ENCODE peak calls at places on chromosomes 6 and 20, in four cellular contexts. K is HFFc6; D is activated T-helper 1 cell treated with anti-CD3 and anti-CD28 coated beads, Interleukin-12 subunit alpha, Interleukin-12 subunit beta, Interleukin-2, Interleukin-4 antibody, amounts not matched to agents 30 ng/mL and 10 ng/mL and 1 ng/mL, durations not matched to agents 14 hours and 24 hours and 36 hours; G is stimulated activated CD4-positive, alpha-beta T cell treated with anti-CD3 and anti-CD28 coated beads, Interleukin-1b, Interleukin-23, amount 100 ng/mL, for 24 hours. I is an unnamed sample.

GRCh38 chr6:90074161-90074560 is 179.9 kb downstream of the GJA10 start:
- DNase-seq in G (no peak), K (no peak), D (no peak), I (no peak)

GRCh38 chr20:58897493-58897892 is 45.0 kb downstream of the GNAS start:
- DNase-seq in G (no peak), K (no peak), D (no peak), I (no peak)

GRCh38 chr20:19495905-19496703 is 262.0 kb upstream of the RIN2 start:
- DNase-seq in G (no peak), D (no peak), K (peak; percentile 59), I (no peak)

GRCh38 chr20:2151805-2152727 is 50.4 kb downstream of the STK35 start:
- DNase-seq in K (peak; percentile 32), D (no peak), G (no peak), I (peak; percentile 19)

GRCh38 chr6:153965996-153966395 is 73.0 kb upstream of the OPRM1 start:
- DNase-seq in K (no peak), G (no peak), D (no peak), I (no peak)

GRCh38 chr6:116773886-116774285 is 8.4 kb upstream of the FAM162B start:
- DNase-seq in G (no peak), D (no peak), K (no peak), I (no peak)

GRCh38 chr6:53066059-53066406 is 829 bp downstream of the FBXO9 start:
- DNase-seq in D (peak; percentile 20), K (no peak), G (no peak), I (peak; percentile 59)

GRCh38 chr6:54099201-54099600 is 12.0 kb upstream of the MLIP start:
- DNase-seq in D (no peak), G (no peak), K (no peak), I (no peak)

GRCh38 chr6:38110407-38111025 is 291.0 kb downstream of the ZFAND3 start:
- DNase-seq in K (no peak), D (no peak), G (no peak), I (peak; percentile 65)

GRCh38 chr6:100228437-100229424 is 234.7 kb upstream of the MCHR2 start:
- DNase-seq in D (peak; percentile 38), G (peak; percentile 4), K (peak; percentile 39), I (peak; percentile 93)

GRCh38 chr6:15481892-15482291 is 180.9 kb downstream of the DTNBP1 start:
- DNase-seq in K (no peak), D (no peak), G (no peak), I (peak; percentile 33)

GRCh38 chr6:36914227-36914794 is 28.6 kb downstream of the C6orf89 start:
- DNase-seq in G (no peak), D (peak; percentile 44), K (peak; percentile 53), I (peak; percentile 73)

GRCh38 chr6:42820509-42821340 is 38.9 kb downstream of the BICRAL start:
- DNase-seq in D (no peak), G (no peak), K (no peak), I (no peak)

GRCh38 chr6:159180001-159180400 is 10.8 kb downstream of the FNDC1 start:
- DNase-seq in G (no peak), D (no peak), K (peak; percentile 59), I (no peak)

GRCh38 chr6:138805431-138805830 is 9.5 kb downstream of the ECT2L start:
- DNase-seq in G (no peak), D (no peak), K (no peak), I (no peak)

GRCh38 chr6:55437141-55437540 is 109.9 kb downstream of the GFRAL start:
- DNase-seq in K (no peak), G (no peak), D (no peak), I (no peak)

GRCh38 chr6:134106702-134107101 is 54.3 kb upstream of the SLC2A12 start:
- DNase-seq in D (no peak), G (no peak), K (no peak), I (no peak)

GRCh38 chr20:58903636-58904035 is 51.1 kb downstream of the GNAS start:
- DNase-seq in D (no peak), G (no peak), K (no peak), I (no peak)

GRCh38 chr6:85044336-85044735 is 279.9 kb upstream of the TBX18 start:
- DNase-seq in D (no peak), G (no peak), K (no peak), I (no peak)

GRCh38 chr6:132052096-132052495 is 100.9 kb upstream of the CCN2 start:
- DNase-seq in K (no peak), D (no peak), G (no peak), I (no peak)

GRCh38 chr20:6623989-6624388 is 143.5 kb upstream of the BMP2 start:
- DNase-seq in D (no peak), K (no peak), G (no peak), I (no peak)

GRCh38 chr20:48040491-48040890 is 255.2 kb upstream of the SULF2 start:
- DNase-seq in D (no peak), K (no peak), G (no peak), I (no peak)

GRCh38 chr6:156618600-156619205 is 158.5 kb upstream of the ARID1B start:
- DNase-seq in G (no peak), K (no peak), D (no peak), I (no peak)

GRCh38 chr6:34273242-34273805 is 24.5 kb upstream of the SMIM29 start:
- DNase-seq in G (no peak), K (no peak), D (no peak), I (no peak)

GRCh38 chr20:10653593-10654288 is 20.1 kb downstream of the JAG1 start:
- DNase-seq in K (no peak), G (no peak), D (no peak), I (no peak)

GRCh38 chr20:38737887-38738286 is 10.4 kb upstream of the ACTR5 start:
- DNase-seq in K (no peak), G (no peak), D (no peak), I (no peak)

GRCh38 chr6:105991561-105992314 is 94.4 kb upstream of the PRDM1 start:
- DNase-seq in D (no peak), K (no peak), G (no peak), I (peak; percentile 64)

GRCh38 chr20:56764671-56765070 is 135.6 kb downstream of the TFAP2C start:
- DNase-seq in G (no peak), K (no peak), D (no peak), I (no peak)

GRCh38 chr6:4914412-4915159 is 89.3 kb downstream of the RPP40 start:
- DNase-seq in D (no peak), G (no peak), K (peak; percentile 83), I (no peak)

GRCh38 chr6:84773133-84773430 is 8.7 kb upstream of the TBX18 start:
- DNase-seq in K (no peak), G (no peak), D (no peak), I (peak; percentile 69)

GRCh38 chr6:133350928-133351327 is 109.8 kb downstream of the EYA4 start:
- DNase-seq in D (no peak), K (no peak), G (no peak), I (no peak)

GRCh38 chr6:9417400-9417799 is 982.1 kb upstream of the SLC35B3 start:
- DNase-seq in D (no peak), K (no peak), G (no peak), I (no peak)

GRCh38 chr6:46583711-46584110 is 68.9 kb downstream of the CYP39A1 start:
- DNase-seq in K (no peak), G (no peak), D (no peak), I (peak; percentile 30)

GRCh38 chr6:74587386-74587785 is 618.5 kb downstream of the COL12A1 start:
- DNase-seq in D (no peak), G (no peak), K (no peak), I (no peak)

GRCh38 chr20:40563296-40563950 is 125.6 kb downstream of the MAFB start:
- DNase-seq in K (no peak), G (no peak), D (no peak), I (no peak)